ENCODE peak calls at places on chromosome 2, in nine cellular contexts. O, C, Z, D, W, L, P, X and M are unnamed samples.

GRCh38 chr2:96870631-96871255 is 863 bp upstream of the SEMA4C start:
- DNase-seq in L (no peak), W (peak), P (peak), Z (no peak), D (no peak), X (no peak), C (no peak), O (peak), M (no peak)

GRCh38 chr2:70104231-70105111 is 17.2 kb downstream of the PCBP1 start:
- DNase-seq in W (no peak), C (no peak), L (no peak), O (peak), Z (peak), P (peak), X (peak), D (peak), M (no peak)

GRCh38 chr2:72149556-72150156 is 2.0 kb upstream of the CYP26B1 start:
- DNase-seq in D (no peak), O (peak), W (no peak), X (peak), L (no peak), Z (peak), P (no peak), C (peak), M (peak)

GRCh38 chr2:144015036-144015435 is 504.9 kb downstream of the ZEB2 start:
- DNase-seq in O (no peak), W (no peak), Z (no peak), P (no peak), C (no peak), D (no peak), L (no peak), X (no peak), M (no peak)

GRCh38 chr2:221792971-221793670 is 221.0 kb upstream of the EPHA4 start:
- DNase-seq in P (no peak), Z (no peak), L (no peak), D (peak), O (peak), W (no peak), X (no peak), C (no peak), M (no peak)

GRCh38 chr2:66814916-66815315 is 380.0 kb downstream of the MEIS1 start:
- DNase-seq in X (no peak), P (no peak), O (no peak), L (no peak), W (no peak), C (no peak), Z (no peak), D (no peak), M (no peak)

GRCh38 chr2:218291934-218292699 is at the start of gene TMBIM1:
- DNase-seq in D (peak), L (peak), C (peak), X (peak), O (peak), Z (peak), P (peak), W (peak), M (peak)

GRCh38 chr2:55225481-55226020 is 6.5 kb downstream of the CLHC1 start:
- DNase-seq in X (no peak), O (no peak), D (no peak), C (no peak), P (no peak), L (no peak), W (no peak), Z (no peak), M (no peak)

GRCh38 chr2:1654696-1655374 is 89.5 kb downstream of the PXDN start:
- DNase-seq in O (no peak), W (no peak), Z (no peak), C (no peak), D (no peak), P (no peak), L (no peak), X (peak), M (no peak)
- TF ChIP-seq CTCF in O (no peak), W (no peak), Z (no peak), C (no peak), D (no peak), P (no peak), L (no peak), X (no peak), M (no peak)

DNA sequence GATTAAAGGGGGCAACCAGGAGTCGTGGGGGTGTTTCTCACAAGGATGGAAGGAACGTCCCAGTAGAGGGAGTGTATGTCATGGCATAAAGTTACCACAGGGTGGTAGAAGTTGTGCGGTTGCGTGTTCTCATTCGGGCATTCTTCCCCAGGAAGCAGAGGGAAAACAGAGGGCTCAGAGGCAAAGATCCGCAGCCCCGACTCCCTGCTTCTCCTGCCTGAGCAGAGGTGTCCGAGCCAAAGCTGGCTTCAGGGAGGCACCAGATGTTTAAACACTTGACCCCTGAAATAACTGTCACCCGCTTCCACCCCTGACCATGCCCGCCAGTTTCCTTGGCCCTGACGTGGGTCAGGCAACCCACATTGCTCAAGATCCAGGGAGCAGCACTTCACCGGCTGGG is 83.7 kb downstream of the EN1 start:
- DNase-seq in W (no peak), D (no peak), O (peak), L (no peak), X (no peak), P (peak), Z (no peak), C (peak), M (no peak)
- TF ChIP-seq CTCF in W (no peak), D (no peak), O (peak), L (no peak), X (no peak), P (peak), Z (no peak), C (peak), M (no peak)

DNA sequence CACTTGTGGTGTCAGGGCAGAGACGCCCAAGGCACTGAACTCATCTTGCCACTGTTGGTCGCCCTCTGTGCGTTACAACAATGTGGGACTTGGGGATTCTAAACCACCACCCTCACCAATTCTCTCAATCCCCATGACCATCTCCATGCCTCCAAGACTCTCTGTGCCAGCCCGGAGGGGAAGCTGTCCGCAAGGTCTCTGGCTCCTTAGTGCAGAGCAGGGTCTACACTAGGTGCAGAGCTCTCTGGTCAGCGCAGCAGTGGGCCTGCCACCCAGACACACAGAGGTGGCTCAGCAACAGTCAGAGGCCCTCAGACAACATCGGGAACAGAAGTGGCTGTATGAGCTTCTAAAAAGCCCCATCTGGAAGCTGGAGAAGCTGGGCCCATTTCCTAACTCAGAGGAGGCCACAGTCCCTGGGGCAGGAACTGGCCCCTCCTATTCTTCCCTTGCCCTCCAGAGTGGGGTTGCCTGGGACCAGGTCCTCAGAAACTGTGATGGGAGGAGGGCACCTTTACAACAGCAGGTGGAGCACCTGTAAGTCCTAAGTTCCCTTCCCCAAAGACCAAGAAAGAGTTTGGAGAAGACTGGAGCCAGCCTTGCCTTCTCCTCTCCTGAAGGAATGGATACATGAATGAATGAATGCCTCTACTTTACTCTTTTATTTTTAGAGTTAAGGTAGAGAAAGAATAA is 37.7 kb downstream of the SERTAD2 start:
- DNase-seq in X (no peak), C (no peak), L (no peak), W (no peak), P (no peak), Z (no peak), O (no peak), D (no peak), M (no peak)
- TF ChIP-seq CTCF in X (no peak), C (no peak), L (no peak), W (no peak), P (no peak), Z (no peak), O (no peak), D (no peak), M (no peak)

DNA sequence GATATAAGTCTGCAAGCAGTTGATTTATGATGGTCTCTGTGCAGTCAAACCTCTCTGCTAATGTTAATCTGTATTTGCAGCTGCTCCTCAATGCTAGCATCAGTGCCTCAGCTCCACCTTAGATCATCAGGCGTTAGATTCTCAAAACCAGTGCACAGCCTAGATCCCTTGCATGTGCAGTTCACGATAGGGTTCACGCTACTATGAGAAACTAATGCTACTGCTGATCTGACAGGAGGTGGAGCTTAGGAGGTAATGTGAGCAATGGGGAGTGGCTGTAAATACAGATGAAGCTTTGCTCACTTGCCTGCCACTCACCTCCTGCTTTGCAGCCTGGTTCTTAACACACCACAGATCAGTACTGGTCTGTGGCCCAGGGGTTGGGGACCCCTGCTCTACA is 18.4 kb downstream of the RBKS start:
- DNase-seq in W (no peak), O (no peak), Z (no peak), X (no peak), P (no peak), C (no peak), D (peak), L (no peak), M (no peak)
- TF ChIP-seq CTCF in W (no peak), O (no peak), Z (no peak), X (no peak), P (no peak), C (no peak), D (no peak), L (no peak), M (no peak)

GRCh38 chr2:38178556-38179419 is 102.8 kb upstream of the CYP1B1 start:
- DNase-seq in W (no peak), Z (no peak), D (peak), P (peak), C (peak), X (no peak), L (peak), O (no peak), M (peak)
- TF ChIP-seq CTCF in W (no peak), Z (no peak), D (no peak), P (no peak), C (no peak), X (no peak), L (no peak), O (no peak), M (no peak)

DNA sequence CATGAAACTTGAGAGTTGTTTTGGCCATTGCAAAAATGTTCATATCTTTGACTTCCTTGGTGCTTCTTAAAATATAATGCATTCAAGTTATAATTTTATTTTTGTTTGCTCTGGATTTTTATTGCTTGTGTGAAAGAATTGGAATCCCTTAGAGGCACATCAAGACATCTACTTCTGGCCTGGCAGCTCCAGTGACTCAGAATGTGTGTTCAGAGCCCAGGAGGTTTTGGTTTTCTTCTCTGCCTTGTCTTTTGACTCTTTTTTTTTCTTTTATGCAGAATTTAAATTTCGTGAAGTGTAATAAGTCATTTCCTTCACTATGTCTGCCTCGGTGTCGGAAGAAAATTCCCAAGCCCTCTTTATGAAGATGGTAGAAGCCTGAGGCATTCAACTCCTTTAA is 180.2 kb downstream of the LTBP1 start:
- DNase-seq in Z (no peak), P (peak), O (no peak), X (no peak), D (no peak), W (no peak), L (peak), C (no peak), M (no peak)
- TF ChIP-seq CTCF in Z (no peak), P (no peak), O (no peak), X (no peak), D (no peak), W (no peak), L (no peak), C (no peak), M (no peak)

GRCh38 chr2:98607104-98607503 is 1.2 kb downstream of the COA5 start:
- DNase-seq in W (no peak), D (no peak), Z (no peak), L (no peak), O (no peak), P (no peak), C (no peak), X (no peak), M (no peak)
- TF ChIP-seq CTCF in W (no peak), D (no peak), Z (no peak), L (no peak), O (no peak), P (no peak), C (no peak), X (no peak), M (no peak)

GRCh38 chr2:211344289-211344688 is 787.9 kb downstream of the CPS1 start:
- DNase-seq in C (no peak), W (no peak), L (peak), P (no peak), X (no peak), Z (no peak), D (no peak), O (no peak), M (no peak)

GRCh38 chr2:211351998-211352397 is 795.6 kb downstream of the CPS1 start:
- DNase-seq in L (peak), X (no peak), D (no peak), P (no peak), W (no peak), C (no peak), O (no peak), Z (no peak), M (no peak)

GRCh38 chr2:211349031-211349430 is 792.6 kb downstream of the CPS1 start:
- DNase-seq in C (no peak), L (no peak), Z (no peak), X (no peak), O (no peak), D (no peak), W (no peak), P (no peak), M (no peak)

DNA sequence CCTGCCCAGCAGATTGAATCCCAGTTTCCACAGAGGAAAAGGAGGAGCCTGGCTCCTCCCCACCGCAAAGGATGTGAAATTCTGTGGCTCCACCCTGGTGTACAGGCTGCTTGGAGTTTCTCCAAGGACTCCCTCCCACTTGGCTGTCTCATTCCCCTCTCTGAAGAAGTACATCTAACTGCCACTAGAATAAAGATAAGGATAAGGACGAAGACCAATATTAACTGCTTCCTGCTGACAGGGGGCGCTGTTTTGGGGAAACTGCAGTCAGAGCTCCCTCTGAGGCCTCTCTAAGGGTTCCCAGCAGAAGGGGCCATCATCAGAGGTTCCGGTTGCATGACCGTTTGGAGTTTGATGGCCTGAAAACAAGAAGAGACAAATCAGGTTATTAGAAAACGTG is 790.9 kb downstream of the CPS1 start:
- DNase-seq in O (no peak), L (no peak), D (no peak), X (no peak), C (no peak), P (no peak), Z (no peak), W (no peak), M (no peak)
- TF ChIP-seq CTCF in O (no peak), L (no peak), D (no peak), X (no peak), C (no peak), P (no peak), Z (peak), W (no peak), M (no peak)

DNA sequence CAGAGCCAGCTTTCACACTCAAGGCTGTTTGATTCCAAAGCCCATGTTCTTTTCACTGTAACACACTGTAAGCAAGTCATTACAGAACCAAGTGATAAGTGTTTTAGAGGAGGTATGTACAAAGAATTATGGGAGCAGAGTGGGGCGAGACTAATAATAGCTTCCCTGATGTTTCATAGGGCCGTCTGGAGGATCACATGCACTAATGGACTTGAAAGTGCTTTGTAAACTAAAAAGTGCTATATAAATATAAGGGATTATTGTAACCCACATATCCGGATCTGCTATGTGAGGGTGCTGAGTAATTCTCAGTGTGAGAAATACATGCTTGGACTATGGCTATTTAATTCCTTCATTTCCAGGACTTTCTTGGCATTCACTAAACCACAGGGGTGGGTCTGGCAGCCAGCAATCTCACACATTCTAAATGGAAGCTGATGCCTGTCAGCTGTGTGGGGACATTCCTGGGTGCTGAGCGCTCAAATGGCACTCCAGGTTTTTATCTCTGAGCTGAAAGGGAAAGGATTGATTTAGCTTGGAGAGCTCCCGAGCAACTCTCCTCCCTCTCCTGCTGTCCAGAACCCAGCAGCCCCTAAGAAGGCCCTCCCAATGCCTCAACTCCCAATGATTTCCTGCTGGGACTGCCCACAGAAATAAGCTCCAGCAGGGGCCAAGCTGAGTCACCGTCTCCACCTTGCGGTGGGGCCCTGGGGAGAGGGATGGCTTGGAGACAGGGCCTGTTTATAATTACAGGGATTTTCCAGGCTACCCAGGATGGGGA is 222.8 kb downstream of the SOX11 start:
- DNase-seq in L (no peak), W (no peak), D (no peak), P (peak), X (no peak), O (peak), Z (no peak), C (no peak), M (no peak)
- TF ChIP-seq CTCF in L (no peak), W (no peak), D (no peak), P (no peak), X (no peak), O (no peak), Z (no peak), C (no peak), M (no peak)

GRCh38 chr2:120885311-120885710 is 149.6 kb downstream of the GLI2 start:
- DNase-seq in P (no peak), D (no peak), O (no peak), X (no peak), Z (no peak), C (peak), L (no peak), W (no peak), M (no peak)

GRCh38 chr2:120885749-120886148 is 150.1 kb downstream of the GLI2 start:
- DNase-seq in W (no peak), L (no peak), C (no peak), P (no peak), Z (no peak), D (no peak), X (no peak), O (no peak), M (no peak)

GRCh38 chr2:120881981-120882788 is 146.5 kb downstream of the GLI2 start:
- DNase-seq in O (no peak), D (no peak), P (peak), W (no peak), X (peak), L (no peak), Z (no peak), C (peak), M (no peak)

GRCh38 chr2:120884406-120885290 is 149.0 kb downstream of the GLI2 start:
- DNase-seq in C (no peak), X (no peak), Z (no peak), O (no peak), P (no peak), D (no peak), W (no peak), L (no peak), M (no peak)

GRCh38 chr2:120883607-120884405 is 148.1 kb downstream of the GLI2 start:
- DNase-seq in W (no peak), L (no peak), Z (no peak), X (no peak), D (no peak), O (no peak), C (no peak), P (no peak), M (no peak)
- TF ChIP-seq CTCF in W (no peak), L (no peak), Z (no peak), X (no peak), D (no peak), O (no peak), C (no peak), P (no peak), M (no peak)